ENCODE peak calls at places on chromosomes 5 and 9, in nine cellular contexts. U, Q, S, G, I, V, C, J and R are unnamed samples. For H3K9me3 and H3K4me1, the result is how much of the 10 kb centered on the place peaks cover.

GRCh38 chr5:52743970-52744369 is 43.7 kb upstream of the ITGA1 start:
- DNase-seq in G (no peak), U (no peak), Q (no peak), J (peak), S (no peak), C (no peak), V (peak), I (no peak), R (no peak)

GRCh38 chr9:38685535-38685934 is 34.4 kb downstream of the FAM240B start:
- DNase-seq in U (no peak), I (no peak), V (no peak), C (no peak), G (no peak), J (no peak), S (no peak), Q (no peak), R (no peak)

GRCh38 chr5:54148858-54149257 is 161.5 kb downstream of the ARL15 start:
- DNase-seq in S (no peak), C (no peak), J (peak), G (no peak), Q (no peak), U (no peak), I (no peak), V (no peak), R (no peak)

GRCh38 chr5:127385936-127386335 is 95.3 kb downstream of the MEGF10 start:
- DNase-seq in U (no peak), S (no peak), J (no peak), V (no peak), I (no peak), G (no peak), C (no peak), Q (no peak), R (no peak)

GRCh38 chr5:89267764-89268163 is 384.8 kb upstream of the MEF2C start:
- DNase-seq in G (no peak), V (no peak), U (no peak), S (no peak), I (no peak), Q (no peak), C (no peak), J (no peak), R (no peak)

GRCh38 chr9:130183133-130183762 is 11.0 kb downstream of the NCS1 start:
- DNase-seq in V (peak), Q (no peak), U (no peak), S (peak), G (peak), C (no peak), I (no peak), J (peak), R (no peak)

GRCh38 chr5:172778223-172778814 is 7.3 kb upstream of the DUSP1 start:
- DNase-seq in G (peak), J (peak), U (peak), V (peak), C (peak), I (peak), Q (no peak), S (no peak), R (peak)

GRCh38 chr5:139482050-139482889 is at the start of gene STING1:
- DNase-seq in I (peak), G (peak), S (peak), J (peak), Q (no peak), C (peak), U (peak), V (peak), R (peak)

GRCh38 chr5:120901199-120901598 is 437.1 kb downstream of the PRR16 start:
- DNase-seq in G (no peak), J (peak), U (peak), V (peak), C (no peak), I (no peak), Q (no peak), S (no peak), R (no peak)

DNA sequence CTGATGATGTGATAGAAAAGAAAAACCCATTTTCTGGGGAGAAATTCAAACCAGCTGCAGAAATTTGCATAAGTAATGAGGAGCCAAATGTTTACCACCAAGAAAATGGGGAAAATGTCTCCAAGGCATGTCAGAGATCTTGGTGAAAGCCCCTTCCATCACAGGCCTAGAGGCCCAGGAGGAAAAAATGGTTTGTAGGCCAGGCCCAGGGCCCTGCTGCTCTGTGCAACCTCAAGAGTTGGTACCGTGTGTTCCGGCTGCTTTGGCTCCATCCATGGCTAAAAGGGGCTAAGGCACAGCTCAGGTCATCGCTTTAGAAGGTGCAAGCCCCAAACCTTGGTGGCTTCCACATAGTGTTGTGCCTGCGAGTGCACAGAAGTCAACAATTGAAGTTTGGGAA is 543.1 kb downstream of the ZNF608 start:
- DNase-seq in Q (no peak), J (no peak), I (no peak), C (no peak), S (no peak), U (no peak), V (no peak), G (no peak), R (no peak)
- H3K9me3 ChIP-seq in Q (under half), J (under half), I (under half), C (under half), S (under half), U (under half), V (under half), G (under half), R (under half)

GRCh38 chr5:39448504-39449128 is 23.8 kb upstream of the DAB2 start:
- DNase-seq in J (no peak), G (no peak), S (no peak), V (no peak), I (no peak), C (peak), U (no peak), Q (no peak), R (no peak)

GRCh38 chr5:39446231-39446630 is 21.5 kb upstream of the DAB2 start:
- DNase-seq in S (no peak), U (peak), I (no peak), Q (no peak), G (no peak), J (no peak), V (peak), C (no peak), R (no peak)

GRCh38 chr5:39449572-39449971 is 24.8 kb upstream of the DAB2 start:
- DNase-seq in V (no peak), C (no peak), G (no peak), J (no peak), U (no peak), I (no peak), S (no peak), Q (no peak), R (no peak)

GRCh38 chr5:39447059-39447458 is 22.3 kb upstream of the DAB2 start:
- DNase-seq in I (no peak), Q (no peak), C (no peak), G (no peak), S (no peak), V (peak), U (peak), J (peak), R (no peak)

DNA sequence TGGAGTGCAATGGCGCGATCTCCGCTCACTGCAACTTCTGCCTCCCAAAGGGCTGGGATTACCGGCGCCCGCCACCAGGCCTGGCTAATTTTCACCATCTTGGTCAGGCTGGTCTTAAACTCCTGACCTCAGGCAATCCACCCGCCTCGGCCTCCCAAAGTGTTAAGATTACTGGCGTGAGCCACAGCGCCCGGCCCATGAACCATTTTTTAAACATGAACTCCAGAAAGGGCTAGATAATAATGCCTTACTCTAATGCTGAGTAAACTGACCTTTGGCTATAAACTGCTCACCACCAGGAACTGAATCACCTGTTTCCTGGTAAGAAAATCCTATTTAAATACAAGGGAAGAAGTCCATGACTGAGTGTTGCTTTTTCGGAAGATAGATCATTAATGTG is 23.2 kb upstream of the DAB2 start:
- DNase-seq in C (peak), J (no peak), S (no peak), Q (no peak), V (peak), U (peak), I (no peak), G (no peak), R (no peak)
- H3K4me3 ChIP-seq in C (no peak), J (no peak), S (no peak), Q (no peak), V (no peak), U (no peak), I (no peak), G (no peak), R (no peak)

GRCh38 chr5:77181173-77181572 is 29.3 kb upstream of the PDE8B start:
- DNase-seq in U (no peak), Q (no peak), I (no peak), S (peak), C (no peak), J (no peak), V (no peak), G (no peak), R (no peak)
- H3K4me1 ChIP-seq in U (under half), Q (under half), I (under half), S (under half), C (under half), J (under half), V (under half), G (under half), R (under half)

GRCh38 chr5:14525397-14525796 is 56.2 kb upstream of the OTULINL start:
- DNase-seq in I (no peak), Q (no peak), J (no peak), C (no peak), S (no peak), G (no peak), U (no peak), V (no peak), R (no peak)
- H3K9me3 ChIP-seq in I (under half), Q (under half), J (under half), C (under half), S (under half), G (under half), U (under half), V (under half), R (under half)